ENCODE peak calls at places on chromosomes 7 and 10, in six cellular contexts. U is cardiac muscle cell, G is colonic mucosa, S is left lung, A is esophagus squamous epithelium, N is neural progenitor cell. R is an unnamed sample.

GRCh38 chr7:23654508-23654907 is 25.5 kb upstream of the FAM221A start:
- DNase-seq in A (no peak), U (no peak), N (peak; percentile 71), S (no peak), G (peak; percentile 40), R (no peak)

GRCh38 chr7:43430412-43430811 is 152.5 kb upstream of the STK17A start:
- DNase-seq in N (no peak), A (no peak), G (no peak), U (no peak), S (no peak), R (no peak)

GRCh38 chr7:28065721-28066285 is 114.8 kb downstream of the JAZF1 start:
- DNase-seq in A (no peak), G (no peak), N (no peak), S (no peak), U (no peak), R (no peak)

GRCh38 chr7:70354409-70355169 is 756.3 kb downstream of the AUTS2 start:
- DNase-seq in U (no peak), S (no peak), N (no peak), G (no peak), A (no peak), R (no peak)

GRCh38 chr7:125256446-125256845 is 326.8 kb upstream of the POT1 start:
- DNase-seq in N (no peak), A (no peak), S (no peak), U (peak; percentile 18), G (no peak), R (no peak)

GRCh38 chr10:49115015-49115795 is at the start of gene VSTM4:
- DNase-seq in G (no peak), U (peak; percentile 71), N (peak; percentile 82), S (no peak), A (no peak), R (no peak)

GRCh38 chr7:36923185-36923584 is 198.9 kb upstream of the AOAH start:
- DNase-seq in U (no peak), S (no peak), G (no peak), N (no peak), A (no peak), R (no peak)

GRCh38 chr10:131312261-131312801 is 810 bp upstream of the TCERG1L start:
- DNase-seq in N (peak; percentile 94), U (peak; percentile 78), S (no peak), G (no peak), A (no peak), R (no peak)

GRCh38 chr7:73354196-73354595 is 26.2 kb downstream of the FKBP6 start:
- DNase-seq in U (no peak), N (no peak), S (no peak), G (no peak), A (no peak), R (no peak)

GRCh38 chr10:101110856-101111523 is 20.1 kb upstream of the TLX1 start:
- DNase-seq in N (no peak), A (no peak), S (no peak), G (no peak), U (no peak), R (no peak)

GRCh38 chr10:79051766-79052165 is 17.0 kb upstream of the ZMIZ1 start:
- DNase-seq in N (no peak), G (peak; percentile 19), A (no peak), S (peak; percentile 23), U (no peak), R (peak; percentile 38)

GRCh38 chr10:93488956-93489528 is 6.9 kb upstream of the MYOF start:
- DNase-seq in A (no peak), S (no peak), U (no peak), N (no peak), G (no peak), R (no peak)

GRCh38 chr10:75210193-75211006 is at the start of gene VDAC2:
- DNase-seq in G (peak; percentile 91), S (peak; percentile 93), U (peak; percentile 92), A (peak; percentile 89), N (peak; percentile 90), R (peak; percentile 88)

GRCh38 chr10:55750458-55750857 is 610.6 kb downstream of the ZWINT start:
- DNase-seq in S (no peak), U (no peak), N (no peak), A (no peak), G (no peak), R (no peak)

GRCh38 chr7:111012799-111013675 is 77.9 kb upstream of the LRRN3 start:
- DNase-seq in S (no peak), N (no peak), A (no peak), G (no peak), U (no peak), R (no peak)

GRCh38 chr7:99407849-99408346 is 499 bp downstream of the PDAP1 start:
- DNase-seq in A (no peak), S (peak; percentile 55), G (peak; percentile 58), N (peak; percentile 56), U (peak; percentile 40), R (no peak)

GRCh38 chr7:1873857-1874521 is 203.9 kb downstream of the ELFN1 start:
- DNase-seq in N (peak; percentile 35), G (no peak), U (no peak), A (no peak), S (no peak), R (no peak)

GRCh38 chr7:151990567-151990966 is 34.3 kb downstream of the GALNTL5 start:
- DNase-seq in A (no peak), G (no peak), N (no peak), S (no peak), U (no peak), R (no peak)

GRCh38 chr10:89926736-89927135 is 225.3 kb downstream of the KIF20B start:
- DNase-seq in G (no peak), A (no peak), U (no peak), S (no peak), N (no peak), R (no peak)

GRCh38 chr10:14592026-14592425 is 182.7 kb downstream of the FAM107B start:
- DNase-seq in S (no peak), N (no peak), A (no peak), U (no peak), G (no peak), R (no peak)

GRCh38 chr10:97861351-97861750 is 11.7 kb downstream of the GOLGA7B start:
- DNase-seq in N (no peak), U (no peak), A (no peak), G (no peak), S (no peak), R (no peak)

GRCh38 chr7:99008921-99009530 is 130.7 kb downstream of the TRRAP start:
- DNase-seq in G (no peak), N (no peak), A (no peak), S (no peak), U (no peak), R (no peak)

GRCh38 chr10:61923210-61924024 is 21.9 kb downstream of the ARID5B start:
- DNase-seq in G (no peak), A (no peak), N (no peak), U (no peak), S (no peak), R (no peak)

GRCh38 chr10:7409045-7409731 is 1.6 kb downstream of the SFMBT2 start:
- DNase-seq in G (peak; percentile 29), A (no peak), N (peak; percentile 41), S (peak; percentile 40), U (peak; percentile 25), R (no peak)

GRCh38 chr7:5053175-5053574 is 7.5 kb downstream of the RBAK start:
- DNase-seq in N (no peak), A (no peak), U (no peak), G (no peak), S (no peak), R (no peak)
- H3K9me3 ChIP-seq in N (peaks cover 22% of the 10 kb centered on the region), A (peaks cover 63% of the 10 kb centered on the region), U (no peaks in the 10 kb centered on the region), G (no peaks in the 10 kb centered on the region), S (peaks cover 56% of the 10 kb centered on the region), R (peaks cover 8% of the 10 kb centered on the region)

GRCh38 chr7:101539784-101540183 is 89.3 kb downstream of the MYL10 start:
- DNase-seq in U (no peak), N (no peak), S (no peak), G (no peak), A (no peak), R (no peak)

GRCh38 chr7:101537935-101538595 is 91.0 kb downstream of the MYL10 start:
- DNase-seq in N (no peak), S (no peak), U (no peak), G (no peak), A (no peak), R (no peak)

GRCh38 chr7:101536668-101537067 is 92.4 kb downstream of the MYL10 start:
- DNase-seq in A (no peak), N (no peak), G (no peak), U (no peak), S (no peak), R (no peak)

GRCh38 chr7:101537205-101537604 is 91.9 kb downstream of the MYL10 start:
- DNase-seq in N (no peak), U (no peak), A (no peak), S (no peak), G (no peak), R (no peak)

GRCh38 chr7:101538596-101539459 is 90.3 kb downstream of the MYL10 start:
- DNase-seq in G (peak; percentile 60), A (no peak), N (peak; percentile 66), S (no peak), U (peak; percentile 74), R (no peak)
- TF ChIP-seq CTCF in G (peak; percentile 90), A (peak; percentile 79), N (peak; percentile 98), S (peak; percentile 90), U (peak; percentile 94), R (peak; percentile 82)

GRCh38 chr7:116950889-116951351 is 2.4 kb upstream of the ST7 start:
- DNase-seq in G (no peak), N (no peak), S (peak; percentile 32), U (peak; percentile 40), A (no peak), R (no peak)

GRCh38 chr7:116951366-116952292 is 1.7 kb upstream of the ST7 start:
- DNase-seq in G (no peak), A (no peak), N (no peak), U (no peak), S (no peak), R (no peak)

GRCh38 chr7:116952640-116953371 is 495 bp upstream of the ST7 start:
- DNase-seq in G (peak; percentile 62), A (peak; percentile 8), S (peak; percentile 81), U (peak; percentile 58), N (peak; percentile 53), R (no peak)

GRCh38 chr7:116948934-116949333 is 4.4 kb upstream of the ST7 start:
- DNase-seq in G (no peak), N (no peak), A (no peak), S (peak; percentile 72), U (peak; percentile 93), R (no peak)

GRCh38 chr7:116949941-116950801 is 3.1 kb upstream of the ST7 start:
- DNase-seq in G (no peak), S (no peak), U (no peak), A (no peak), N (no peak), R (no peak)
- H3K27ac ChIP-seq in G (no peak overlapping the region), S (peak overlapping the region; percentile 19), U (peak overlapping the region; percentile 100), A (no peak overlapping the region), N (no peak overlapping the region), R (no peak overlapping the region)

GRCh38 chr10:117350905-117351304 is 24.3 kb downstream of the PDZD8 start:
- DNase-seq in G (no peak), A (no peak), N (no peak), S (no peak), U (no peak), R (no peak)
- H3K9me3 ChIP-seq in G (no peaks in the 10 kb centered on the region), A (no peaks in the 10 kb centered on the region), N (no peaks in the 10 kb centered on the region), S (no peaks in the 10 kb centered on the region), U (no peaks in the 10 kb centered on the region), R (no peaks in the 10 kb centered on the region)

R was measured in RWPE2.